ENCODE peak calls at places on chromosomes 12 and 14, in ten cellular contexts. K is IMR-90, F is osteoblast, W is uterus, R is tibial artery, O is astrocyte of the spinal cord, D is cardiac muscle cell, U is Calu3, B is HL-60, E is HFFc6. J is an unnamed sample.

GRCh38 chr14:36455241-36455627 is 64.8 kb downstream of the NKX2-1 start:
- DNase-seq in E (no peak), F (no peak), D (no peak), W (no peak), O (no peak), K (no peak), B (no peak), R (no peak), U (no peak), J (no peak)

GRCh38 chr14:102986810-102987579 is 64.5 kb downstream of the AMN start:
- DNase-seq in K (peak), D (no peak), E (no peak), F (peak), R (no peak), U (no peak), W (no peak), B (no peak), O (peak), J (no peak)

GRCh38 chr14:56129941-56130340 is 11.7 kb downstream of the PELI2 start:
- DNase-seq in K (no peak), D (no peak), B (peak), R (no peak), E (no peak), O (no peak), U (no peak), F (no peak), W (no peak), J (no peak)

GRCh38 chr12:25194211-25194610 is 749 bp downstream of the DNAI7 start:
- DNase-seq in K (no peak), F (no peak), O (peak), E (no peak), B (no peak), U (no peak), R (no peak), W (no peak), D (no peak), J (no peak)

GRCh38 chr14:20799955-20800544 is 2.6 kb downstream of the RNASE1 start:
- DNase-seq in O (no peak), B (peak), K (no peak), D (peak), E (no peak), U (peak), F (no peak), R (peak), W (no peak), J (no peak)

GRCh38 chr12:109529618-109530300 is 43.5 kb downstream of the MMAB start:
- DNase-seq in K (no peak), O (no peak), U (no peak), R (no peak), E (no peak), F (no peak), W (no peak), B (no peak), D (peak), J (no peak)

GRCh38 chr14:72476657-72477499 is 417.0 kb downstream of the DPF3 start:
- DNase-seq in K (peak), W (no peak), E (peak), R (no peak), B (peak), U (peak), D (no peak), F (peak), O (peak), J (no peak)

GRCh38 chr12:112792306-112792705 is 758 bp downstream of the RPH3A start:
- DNase-seq in U (no peak), E (no peak), W (no peak), K (no peak), R (no peak), D (no peak), B (no peak), O (no peak), F (no peak), J (no peak)

GRCh38 chr12:132569856-132570480 is 40.4 kb downstream of the LRCOL1 start:
- DNase-seq in E (no peak), O (no peak), R (no peak), F (no peak), B (no peak), K (no peak), W (no peak), D (no peak), U (no peak), J (no peak)

GRCh38 chr12:98419795-98420402 is 95.5 kb upstream of the TMPO start:
- DNase-seq in R (no peak), W (no peak), O (no peak), E (no peak), K (no peak), F (no peak), B (no peak), U (no peak), D (no peak), J (no peak)

GRCh38 chr12:53659011-53659551 is 16.8 kb downstream of the ATP5MC2 start:
- DNase-seq in R (peak), K (peak), B (no peak), E (no peak), D (no peak), U (peak), O (peak), W (peak), F (peak), J (peak)

GRCh38 chr14:35847636-35848035 is 21.5 kb downstream of the BRMS1L start:
- DNase-seq in R (no peak), D (no peak), E (no peak), K (no peak), F (no peak), W (no peak), B (no peak), U (no peak), O (no peak), J (no peak)

GRCh38 chr12:442235-442884 is 17.4 kb upstream of the B4GALNT3 start:
- DNase-seq in K (peak), B (peak), E (peak), F (peak), O (peak), R (no peak), W (peak), U (peak), D (peak), J (peak)

GRCh38 chr12:55700255-55701018 is 7.3 kb downstream of the ITGA7 start:
- DNase-seq in K (peak), W (no peak), D (no peak), B (no peak), F (peak), U (no peak), R (no peak), O (no peak), E (peak), J (no peak)

GRCh38 chr12:51171884-51172514 is 936 bp downstream of the TFCP2 start:
- DNase-seq in O (peak), B (peak), U (peak), F (no peak), R (no peak), K (peak), W (no peak), D (peak), E (no peak), J (no peak)

GRCh38 chr14:81336009-81336408 is 64.1 kb downstream of the STON2 start:
- DNase-seq in F (no peak), K (no peak), R (no peak), W (no peak), E (no peak), O (no peak), U (no peak), B (no peak), D (no peak), J (no peak)

GRCh38 chr12:48917857-48918537 is 7.3 kb downstream of the FKBP11 start:
- DNase-seq in R (no peak), O (no peak), U (no peak), W (no peak), K (no peak), E (no peak), F (no peak), B (peak), D (no peak), J (no peak)

GRCh38 chr12:1559729-1560128 is 34.7 kb downstream of the FBXL14 start:
- DNase-seq in B (no peak), D (no peak), U (no peak), K (no peak), E (no peak), F (no peak), W (no peak), R (no peak), O (no peak), J (no peak)

GRCh38 chr14:30283822-30284446 is 275.0 kb upstream of the G2E3 start:
- DNase-seq in D (peak), W (no peak), E (peak), B (peak), R (no peak), K (peak), F (peak), U (peak), O (peak), J (peak)

GRCh38 chr12:12822886-12823285 is 9.7 kb downstream of the DDX47 start:
- DNase-seq in E (no peak), R (no peak), D (no peak), B (no peak), F (no peak), U (no peak), W (no peak), O (no peak), K (peak), J (no peak)

GRCh38 chr12:14394317-14395058 is 29.0 kb downstream of the ATF7IP start:
- DNase-seq in K (peak), D (peak), O (peak), B (peak), F (peak), E (peak), R (peak), W (no peak), U (peak), J (no peak)
- TF ChIP-seq CTCF in K (peak), D (peak), O (no peak), B (no peak), F (no peak), E (peak), R (peak), W (no peak), U (no peak), J (no peak)

DNA sequence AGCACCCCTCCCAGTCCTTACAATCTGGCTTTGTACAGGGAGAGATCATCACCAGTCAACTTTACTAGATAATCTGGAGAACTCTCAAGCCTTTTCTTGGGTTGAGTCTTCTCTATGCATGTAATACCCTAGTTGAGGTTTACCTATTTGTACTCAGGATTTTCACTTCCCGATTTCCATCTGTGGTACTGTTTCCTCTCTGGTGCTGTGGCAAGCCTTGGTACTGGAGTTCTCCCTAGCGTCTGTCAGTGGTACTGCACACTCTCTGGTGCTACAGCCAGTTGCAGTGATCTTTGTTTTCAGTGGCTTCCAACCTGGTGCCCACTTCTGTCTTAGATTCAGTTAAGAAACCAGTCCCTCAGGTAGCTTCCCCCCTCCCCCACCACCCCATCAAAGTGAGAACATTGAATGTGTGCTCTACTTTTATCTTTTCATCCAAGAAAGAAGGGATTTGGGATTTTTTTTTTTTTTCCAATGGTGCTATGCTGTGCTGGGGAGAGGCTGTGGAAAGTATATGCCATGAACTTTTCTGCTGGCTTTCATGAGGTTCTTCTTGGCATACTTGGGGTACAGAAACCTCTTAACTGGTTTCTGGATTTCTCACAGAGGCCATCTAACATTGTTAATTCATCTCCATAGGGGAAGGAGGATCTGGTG is 69.4 kb upstream of the EVL start:
- DNase-seq in K (peak), E (peak), D (peak), U (peak), O (peak), W (peak), F (no peak), R (peak), B (peak), J (peak)
- TF ChIP-seq CTCF in K (peak), E (peak), D (peak), U (peak), O (peak), W (peak), F (peak), R (peak), B (peak), J (peak)

GRCh38 chr14:61343991-61344405 is 22.6 kb downstream of the PRKCH start:
- DNase-seq in R (no peak), B (no peak), K (no peak), U (no peak), O (no peak), D (no peak), E (no peak), F (no peak), W (no peak), J (no peak)
- TF ChIP-seq CTCF in R (no peak), B (no peak), K (no peak), U (no peak), O (no peak), D (no peak), E (no peak), F (no peak), W (no peak), J (no peak)

GRCh38 chr14:97138801-97139200 is 341.6 kb downstream of the VRK1 start:
- DNase-seq in U (no peak), E (no peak), F (no peak), W (no peak), D (peak), R (no peak), B (no peak), K (no peak), O (no peak), J (no peak)
- TF ChIP-seq CTCF in U (no peak), E (no peak), F (no peak), W (no peak), D (no peak), R (no peak), B (no peak), K (no peak), O (no peak), J (no peak)